ENCODE peak calls at places on chromosome 11, in five cellular contexts. D is lower leg skin, X is lower lobe of right lung, R is left lung, T is SK-N-MC. I is an unnamed sample.

GRCh38 chr11:115425243-115425642 is 79.0 kb downstream of the CADM1 start:
- DNase-seq in D (no peak), X (no peak), R (no peak), T (no peak), I (no peak)

GRCh38 chr11:833114-833791 is 501 bp downstream of the CD151 start:
- DNase-seq in D (peak), X (peak), R (peak), T (no peak), I (no peak)

GRCh38 chr11:96464695-96465307 is 75.0 kb downstream of the JRKL start:
- DNase-seq in D (no peak), X (no peak), R (no peak), T (peak), I (peak)

GRCh38 chr11:64357904-64358535 is 942 bp upstream of the RPS6KA4 start:
- DNase-seq in D (no peak), X (no peak), R (peak), T (no peak), I (no peak)

GRCh38 chr11:68354181-68354872 is 41.9 kb downstream of the LRP5 start:
- DNase-seq in D (peak), X (peak), R (peak), T (no peak), I (peak)

GRCh38 chr11:19693146-19693545 is 19.5 kb upstream of the NAV2 start:
- DNase-seq in D (no peak), X (no peak), R (no peak), T (no peak), I (no peak)

GRCh38 chr11:34988294-34989255 is 72.2 kb downstream of the PDHX start:
- DNase-seq in D (no peak), X (no peak), R (no peak), T (no peak), I (no peak)

GRCh38 chr11:61895046-61895717 is 3.8 kb upstream of the FADS3 start:
- DNase-seq in D (no peak), X (no peak), R (no peak), T (no peak), I (no peak)

GRCh38 chr11:77179048-77179447 is 51.0 kb downstream of the MYO7A start:
- DNase-seq in D (no peak), X (no peak), R (peak), T (no peak), I (no peak)

GRCh38 chr11:64858467-64859401 is 14.3 kb upstream of the CDC42BPG start:
- DNase-seq in D (no peak), X (no peak), R (peak), T (no peak), I (no peak)

GRCh38 chr11:12150831-12151382 is 40.5 kb downstream of the MICAL2 start:
- DNase-seq in D (no peak), X (no peak), R (no peak), T (no peak), I (peak)

GRCh38 chr11:66333896-66334604 is 2.2 kb downstream of the RIN1 start:
- DNase-seq in D (no peak), X (peak), R (peak), T (no peak), I (no peak)

GRCh38 chr11:78838417-78838816 is 263.8 kb upstream of the NARS2 start:
- DNase-seq in D (no peak), X (no peak), R (no peak), T (no peak), I (no peak)

GRCh38 chr11:117687776-117688175 is 109.2 kb downstream of the DSCAML1 start:
- DNase-seq in D (no peak), X (no peak), R (no peak), T (no peak), I (no peak)

GRCh38 chr11:19702620-19703019 is 10.0 kb upstream of the NAV2 start:
- DNase-seq in D (no peak), X (no peak), R (no peak), T (no peak), I (no peak)

GRCh38 chr11:65478411-65479183 is 20.2 kb upstream of the MALAT1 start:
- DNase-seq in D (peak), X (peak), R (peak), T (no peak), I (peak)

GRCh38 chr11:30487200-30487898 is 98.8 kb downstream of the MPPED2 start:
- DNase-seq in D (no peak), X (peak), R (no peak), T (no peak), I (no peak)

GRCh38 chr11:64129403-64129802 is 36.5 kb downstream of the MACROD1 start:
- DNase-seq in D (no peak), X (no peak), R (no peak), T (no peak), I (no peak)

GRCh38 chr11:118660646-118661424 is 18.6 kb downstream of the TREH start:
- DNase-seq in D (peak), X (no peak), R (no peak), T (no peak), I (no peak)

GRCh38 chr11:35567737-35568465 is 42.5 kb upstream of the PAMR1 start:
- DNase-seq in D (no peak), X (peak), R (no peak), T (no peak), I (no peak)

GRCh38 chr11:20113147-20113435 is 47.2 kb downstream of the DBX1 start:
- DNase-seq in D (no peak), X (no peak), R (no peak), T (no peak), I (no peak)

GRCh38 chr11:57072640-57073039 is 83.9 kb downstream of the OR5AK2 start:
- DNase-seq in D (no peak), X (no peak), R (no peak), T (no peak), I (peak)

GRCh38 chr11:62974848-62975522 is 9.8 kb downstream of the SLC22A6 start:
- DNase-seq in D (no peak), X (no peak), R (no peak), T (no peak), I (peak)

GRCh38 chr11:11976476-11977187 is 31.8 kb downstream of the DKK3 start:
- DNase-seq in D (peak), X (no peak), R (no peak), T (no peak), I (no peak)

GRCh38 chr11:46736615-46737014 is 17.6 kb downstream of the F2 start:
- DNase-seq in D (no peak), X (no peak), R (no peak), T (no peak), I (no peak)

GRCh38 chr11:116963813-116964212 is 126.4 kb upstream of the APOA1 start:
- DNase-seq in D (no peak), X (no peak), R (no peak), T (no peak), I (no peak)

GRCh38 chr11:8017894-8018741 is 31.0 kb downstream of the EIF3F start:
- DNase-seq in D (peak), X (no peak), R (no peak), T (no peak), I (no peak)

GRCh38 chr11:120645639-120646038 is 134.1 kb downstream of the GRIK4 start:
- DNase-seq in D (no peak), X (no peak), R (no peak), T (no peak), I (no peak)

GRCh38 chr11:2302280-2302843 is 549 bp downstream of the TSPAN32 start:
- DNase-seq in D (peak), X (peak), R (peak), T (no peak), I (no peak)

GRCh38 chr11:86678823-86679222 is 6.4 kb upstream of the ME3 start:
- DNase-seq in D (no peak), X (no peak), R (no peak), T (no peak), I (no peak)

GRCh38 chr11:78022397-78023396 is at the start of gene KCTD14:
- DNase-seq in D (no peak), X (peak), R (peak), T (no peak), I (no peak)

GRCh38 chr11:74449369-74449931 is 17.9 kb downstream of the KCNE3 start:
- DNase-seq in D (peak), X (no peak), R (no peak), T (peak), I (peak)

GRCh38 chr11:79353706-79354105 is 87.1 kb downstream of the TENM4 start:
- DNase-seq in D (no peak), X (no peak), R (no peak), T (no peak), I (no peak)

GRCh38 chr11:122398167-122398566 is 257.4 kb upstream of the UBASH3B start:
- DNase-seq in D (no peak), X (no peak), R (no peak), T (no peak), I (peak)

GRCh38 chr11:819943-820649 is 1.4 kb downstream of the PNPLA2 start:
- DNase-seq in D (peak), X (peak), R (peak), T (no peak), I (peak)

I was measured in fibroblast of pulmonary artery.